ENCODE peak calls at places on chromosomes 13 and 19, in seven cellular contexts. One of them, this sample, is unnamed.

GRCh38 chr19:2970201-2970838 is 7.0 kb upstream of the TLE6 start:
- DNase-seq in NCI-H774: no peak
- DNase-seq in T-helper 9 cell: no peak
- DNase-seq in NCI-H1092: no peak
- DNase-seq in midbrain: no peak
- DNase-seq in heart right ventricle: no peak
- DNase-seq in DMS153: no peak
- DNase-seq in this sample: no peak

GRCh38 chr13:21259571-21260455 is 83.4 kb downstream of the MRPL57 start:
- DNase-seq in NCI-H774: no peak
- DNase-seq in T-helper 9 cell: no peak
- DNase-seq in NCI-H1092: no peak
- DNase-seq in midbrain: no peak
- DNase-seq in heart right ventricle: no peak
- DNase-seq in DMS153: no peak
- DNase-seq in this sample: no peak

GRCh38 chr19:11736696-11737095 is 2.0 kb downstream of the ZNF823 start:
- DNase-seq in NCI-H774: no peak
- DNase-seq in T-helper 9 cell: no peak
- DNase-seq in NCI-H1092: no peak
- DNase-seq in midbrain: no peak
- DNase-seq in heart right ventricle: peak
- DNase-seq in DMS153: no peak
- DNase-seq in this sample: no peak

GRCh38 chr13:26584713-26585112 is 27.2 kb downstream of the WASF3 start:
- DNase-seq in NCI-H774: no peak
- DNase-seq in T-helper 9 cell: no peak
- DNase-seq in NCI-H1092: no peak
- DNase-seq in midbrain: no peak
- DNase-seq in heart right ventricle: no peak
- DNase-seq in DMS153: no peak
- DNase-seq in this sample: no peak

GRCh38 chr19:31263317-31263716 is 85.9 kb downstream of the TSHZ3 start:
- DNase-seq in NCI-H774: no peak
- DNase-seq in T-helper 9 cell: no peak
- DNase-seq in NCI-H1092: no peak
- DNase-seq in midbrain: no peak
- DNase-seq in heart right ventricle: no peak
- DNase-seq in DMS153: no peak
- DNase-seq in this sample: no peak

GRCh38 chr13:28423010-28423409 is 71.9 kb downstream of the FLT1 start:
- DNase-seq in NCI-H774: no peak
- DNase-seq in T-helper 9 cell: no peak
- DNase-seq in NCI-H1092: no peak
- DNase-seq in midbrain: peak
- DNase-seq in heart right ventricle: peak
- DNase-seq in DMS153: no peak
- DNase-seq in this sample: peak

GRCh38 chr19:5985098-5985783 is 7.3 kb upstream of the RANBP3 start:
- DNase-seq in NCI-H774: no peak
- DNase-seq in T-helper 9 cell: no peak
- DNase-seq in NCI-H1092: no peak
- DNase-seq in midbrain: no peak
- DNase-seq in heart right ventricle: no peak
- DNase-seq in DMS153: no peak
- DNase-seq in this sample: no peak

GRCh38 chr19:18294467-18294864 is 13.0 kb upstream of the JUND start:
- DNase-seq in NCI-H774: no peak
- DNase-seq in T-helper 9 cell: peak
- DNase-seq in NCI-H1092: no peak
- DNase-seq in midbrain: no peak
- DNase-seq in heart right ventricle: no peak
- DNase-seq in DMS153: peak
- DNase-seq in this sample: peak

GRCh38 chr19:10836478-10837325 is 690 bp upstream of the TMED1 start:
- DNase-seq in NCI-H774: peak
- DNase-seq in T-helper 9 cell: peak
- DNase-seq in NCI-H1092: peak
- DNase-seq in midbrain: no peak
- DNase-seq in heart right ventricle: peak
- DNase-seq in DMS153: peak
- DNase-seq in this sample: peak